ENCODE peak calls at places on chromosome 4, in nine cellular contexts. S is lower lobe of right lung; A is neuronal stem cell; H is stomach; G is suprapubic skin; X is tibial artery; Z is transverse colon; D is neural progenitor cell; P is CD4-positive, alpha-beta memory T cell. O is an unnamed sample.

GRCh38 chr4:170978990-170979389 is 834.2 kb upstream of the GALNTL6 start:
- DNase-seq in S (no peak), A (no peak), H (no peak), G (no peak), X (no peak), Z (no peak), D (no peak), P (no peak), O (no peak)

GRCh38 chr4:27412617-27413016 is 552.0 kb downstream of the STIM2 start:
- DNase-seq in S (no peak), A (no peak), H (no peak), G (no peak), X (no peak), Z (no peak), D (no peak), P (no peak), O (no peak)

GRCh38 chr4:22897520-22898108 is 204.9 kb downstream of the GBA3 start:
- DNase-seq in S (no peak), A (peak; percentile 35), H (peak; percentile 28), G (no peak), X (no peak), Z (peak; percentile 35), D (peak; percentile 39), P (peak; percentile 12), O (no peak)

GRCh38 chr4:184347251-184348239 is 126.8 kb downstream of the IRF2 start:
- DNase-seq in S (peak; percentile 74), A (peak; percentile 62), H (peak; percentile 80), G (no peak), X (no peak), Z (peak; percentile 72), D (peak; percentile 89), P (no peak), O (no peak)

GRCh38 chr4:94455081-94455480 is 3.3 kb downstream of the PDLIM5 start:
- DNase-seq in S (peak; percentile 48), A (no peak), H (peak; percentile 71), G (peak; percentile 85), X (peak; percentile 88), Z (peak; percentile 83), D (no peak), P (no peak), O (no peak)

GRCh38 chr4:147678796-147679549 is 5.0 kb downstream of the PRMT9 start:
- DNase-seq in S (no peak), A (no peak), H (no peak), G (no peak), X (no peak), Z (no peak), D (no peak), P (no peak), O (no peak)

GRCh38 chr4:78610546-78611214 is 59.1 kb downstream of the ANXA3 start:
- DNase-seq in S (no peak), A (no peak), H (no peak), G (no peak), X (no peak), Z (no peak), D (no peak), P (no peak), O (no peak)

GRCh38 chr4:183008492-183008891 is 90.6 kb upstream of the WWC2 start:
- DNase-seq in S (no peak), A (no peak), H (no peak), G (no peak), X (no peak), Z (no peak), D (peak; percentile 18), P (no peak), O (no peak)

GRCh38 chr4:184145596-184145995 is 72.1 kb downstream of the ENPP6 start:
- DNase-seq in S (no peak), A (no peak), H (no peak), G (no peak), X (no peak), Z (no peak), D (no peak), P (no peak), O (no peak)

GRCh38 chr4:139753686-139754085 is 88.1 kb downstream of the MGST2 start:
- DNase-seq in S (no peak), A (no peak), H (no peak), G (no peak), X (no peak), Z (no peak), D (no peak), P (no peak), O (no peak)

GRCh38 chr4:113444386-113444785 is 317.2 kb downstream of the CAMK2D start:
- DNase-seq in S (no peak), A (no peak), H (no peak), G (no peak), X (no peak), Z (no peak), D (no peak), P (no peak), O (no peak)

GRCh38 chr4:8893624-8894423 is 22.2 kb upstream of the HMX1 start:
- DNase-seq in S (no peak), A (no peak), H (no peak), G (no peak), X (no peak), Z (no peak), D (peak; percentile 79), P (no peak), O (no peak)

GRCh38 chr4:145097331-145097820 is 620 bp downstream of the ANAPC10 start:
- DNase-seq in S (no peak), A (no peak), H (no peak), G (no peak), X (no peak), Z (no peak), D (peak; percentile 4), P (no peak), O (no peak)

GRCh38 chr4:18075823-18076433 is 54.4 kb upstream of the LCORL start:
- DNase-seq in S (no peak), A (no peak), H (peak; percentile 28), G (no peak), X (no peak), Z (peak; percentile 27), D (peak; percentile 4), P (peak; percentile 29), O (no peak)

GRCh38 chr4:150256841-150257273 is 178.6 kb downstream of the DCLK2 start:
- DNase-seq in S (no peak), A (no peak), H (no peak), G (no peak), X (no peak), Z (peak; percentile 75), D (no peak), P (no peak), O (no peak)

GRCh38 chr4:110417151-110417550 is 58.8 kb upstream of the ENPEP start:
- DNase-seq in S (no peak), A (no peak), H (no peak), G (no peak), X (no peak), Z (no peak), D (no peak), P (no peak), O (no peak)

GRCh38 chr4:164412246-164412645 is 341.7 kb upstream of the SMIM31 start:
- DNase-seq in S (no peak), A (no peak), H (no peak), G (no peak), X (no peak), Z (no peak), D (no peak), P (no peak), O (no peak)
- H3K27ac ChIP-seq in S (no peak overlapping the region), A (no peak overlapping the region), H (no peak overlapping the region), G (no peak overlapping the region), X (no peak overlapping the region), Z (no peak overlapping the region), D (no peak overlapping the region), P (no peak overlapping the region), O (no peak overlapping the region)

GRCh38 chr4:128525387-128525786 is 237.8 kb upstream of the PGRMC2 start:
- DNase-seq in S (no peak), A (no peak), H (no peak), G (no peak), X (no peak), Z (no peak), D (no peak), P (no peak), O (no peak)
- H3K27ac ChIP-seq in S (no peak overlapping the region), A (no peak overlapping the region), H (peak overlapping the region; percentile 60), G (peak overlapping the region; percentile 67), X (peak overlapping the region; percentile 75), Z (no peak overlapping the region), D (no peak overlapping the region), P (no peak overlapping the region), O (no peak overlapping the region)

GRCh38 chr4:165982934-165983333 is 109.9 kb downstream of the TLL1 start:
- DNase-seq in S (no peak), A (no peak), H (no peak), G (no peak), X (no peak), Z (no peak), D (no peak), P (no peak), O (no peak)
- H3K27ac ChIP-seq in S (no peak overlapping the region), A (no peak overlapping the region), H (no peak overlapping the region), G (no peak overlapping the region), X (no peak overlapping the region), Z (no peak overlapping the region), D (no peak overlapping the region), P (no peak overlapping the region), O (no peak overlapping the region)

GRCh38 chr4:100981447-100982204 is 365.7 kb downstream of the PPP3CA start:
- DNase-seq in S (peak; percentile 38), A (no peak), H (no peak), G (no peak), X (no peak), Z (no peak), D (no peak), P (no peak), O (no peak)
- H3K27ac ChIP-seq in S (no peak overlapping the region), A (no peak overlapping the region), H (no peak overlapping the region), G (no peak overlapping the region), X (no peak overlapping the region), Z (no peak overlapping the region), D (no peak overlapping the region), P (no peak overlapping the region), O (no peak overlapping the region)

GRCh38 chr4:159047478-159048165 is 55.3 kb upstream of the RAPGEF2 start:
- DNase-seq in S (no peak), A (no peak), H (no peak), G (no peak), X (no peak), Z (no peak), D (no peak), P (no peak), O (no peak)
- H3K27ac ChIP-seq in S (peak overlapping the region; percentile 26), A (no peak overlapping the region), H (peak overlapping the region; percentile 60), G (no peak overlapping the region), X (no peak overlapping the region), Z (peak overlapping the region; percentile 39), D (no peak overlapping the region), P (no peak overlapping the region), O (no peak overlapping the region)

DNA sequence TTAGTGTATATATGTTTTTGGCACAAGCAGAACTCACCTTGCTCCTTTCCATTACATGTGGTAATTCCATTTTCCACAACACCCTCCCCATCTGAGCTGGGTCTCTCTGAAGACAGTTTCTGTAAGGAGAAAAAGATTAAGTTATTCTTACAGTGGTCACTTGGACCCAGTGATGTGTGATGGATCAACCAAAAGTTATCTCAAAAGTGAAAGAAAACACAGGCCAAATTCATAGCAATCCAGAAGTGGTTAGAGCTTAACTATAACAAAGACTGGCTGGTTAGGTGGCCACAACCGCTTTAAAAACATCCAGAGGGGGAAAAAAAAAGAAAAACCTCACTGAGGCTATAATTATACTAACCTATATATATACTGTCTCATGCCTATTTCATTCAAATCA is 123.7 kb downstream of the AFAP1 start:
- DNase-seq in S (no peak), A (no peak), H (no peak), G (no peak), X (no peak), Z (no peak), D (no peak), P (no peak), O (no peak)
- H3K27ac ChIP-seq in S (no peak overlapping the region), A (no peak overlapping the region), H (peak overlapping the region; percentile 30), G (no peak overlapping the region), X (no peak overlapping the region), Z (no peak overlapping the region), D (no peak overlapping the region), P (no peak overlapping the region), O (no peak overlapping the region)

GRCh38 chr4:119589165-119589564 is 39.4 kb downstream of the PDE5A start:
- DNase-seq in S (no peak), A (no peak), H (no peak), G (no peak), X (no peak), Z (no peak), D (no peak), P (no peak), O (no peak)
- H3K27ac ChIP-seq in S (no peak overlapping the region), A (no peak overlapping the region), H (no peak overlapping the region), G (no peak overlapping the region), X (peak overlapping the region; percentile 33), Z (peak overlapping the region; percentile 47), D (no peak overlapping the region), P (no peak overlapping the region), O (no peak overlapping the region)